ENCODE peak calls at places on chromosomes 12 and 14, in ten cellular contexts. Y is mucosa of descending colon, N is GM13976, G is right lobe of liver, A is sigmoid colon, W is neural crest cell, X is upper lobe of right lung, Q is epithelial cell of esophagus, P is RWPE1, R is heart left ventricle. L is an unnamed sample.
A peak's percentile ranks its signal among the peaks of the same experiment; 100 is the strongest.

GRCh38 chr12:3138896-3139590 is 61.9 kb downstream of the TSPAN9 start:
- DNase-seq in Y (no peak), N (no peak), G (no peak), A (no peak), W (no peak), X (no peak), Q (no peak), P (no peak), R (no peak), L (no peak)

GRCh38 chr12:65566776-65567175 is 257.5 kb upstream of the HMGA2 start:
- DNase-seq in Y (no peak), N (no peak), G (no peak), A (no peak), W (no peak), X (no peak), Q (no peak), P (no peak), R (no peak), L (no peak)

GRCh38 chr14:61640158-61640833 is 55.0 kb upstream of the HIF1A start:
- DNase-seq in Y (peak; percentile 41), N (no peak), G (no peak), A (no peak), W (no peak), X (no peak), Q (no peak), P (no peak), R (no peak), L (no peak)

GRCh38 chr12:57188090-57188425 is 28.5 kb upstream of the NXPH4 start:
- DNase-seq in Y (no peak), N (no peak), G (no peak), A (no peak), W (no peak), X (no peak), Q (peak; percentile 30), P (no peak), R (no peak), L (no peak)

GRCh38 chr12:89016970-89017778 is 335.1 kb downstream of the DUSP6 start:
- DNase-seq in Y (peak; percentile 26), N (peak; percentile 34), G (peak; percentile 39), A (peak; percentile 61), W (peak; percentile 53), X (peak; percentile 59), Q (peak; percentile 77), P (peak; percentile 46), R (no peak), L (no peak)

GRCh38 chr12:27966870-27967269 is 5.7 kb downstream of the PTHLH start:
- DNase-seq in Y (no peak), N (no peak), G (no peak), A (no peak), W (no peak), X (no peak), Q (peak; percentile 92), P (peak; percentile 92), R (no peak), L (no peak)

GRCh38 chr12:62692884-62693283 is 226.3 kb downstream of the MON2 start:
- DNase-seq in Y (no peak), N (no peak), G (no peak), A (no peak), W (no peak), X (no peak), Q (peak; percentile 53), P (no peak), R (no peak), L (no peak)

GRCh38 chr12:54017845-54018607 is 9.2 kb downstream of the HOXC8 start:
- DNase-seq in Y (peak; percentile 79), N (peak; percentile 96), G (no peak), A (no peak), W (peak; percentile 55), X (peak; percentile 84), Q (peak; percentile 44), P (peak; percentile 95), R (peak; percentile 86), L (peak; percentile 93)

GRCh38 chr12:75944097-75944904 is 87.3 kb downstream of the PHLDA1 start:
- DNase-seq in Y (no peak), N (peak; percentile 58), G (no peak), A (no peak), W (no peak), X (no peak), Q (peak; percentile 89), P (peak; percentile 61), R (no peak), L (no peak)

GRCh38 chr12:29782285-29782820 is 1.4 kb downstream of the TMTC1 start:
- DNase-seq in Y (no peak), N (no peak), G (no peak), A (no peak), W (no peak), X (no peak), Q (peak; percentile 79), P (peak; percentile 4), R (no peak), L (no peak)

GRCh38 chr12:54935235-54935951 is 49.2 kb downstream of the TESPA1 start:
- DNase-seq in Y (no peak), N (peak; percentile 74), G (no peak), A (no peak), W (no peak), X (no peak), Q (peak; percentile 96), P (peak; percentile 96), R (no peak), L (no peak)

GRCh38 chr12:106195638-106196037 is 52.2 kb downstream of the CKAP4 start:
- DNase-seq in Y (peak; percentile 54), N (no peak), G (peak; percentile 93), A (peak; percentile 90), W (no peak), X (no peak), Q (no peak), P (no peak), R (no peak), L (peak; percentile 42)

GRCh38 chr12:68483592-68484373 is 126.9 kb upstream of the RAP1B start:
- DNase-seq in Y (no peak), N (no peak), G (no peak), A (no peak), W (no peak), X (no peak), Q (peak; percentile 71), P (peak; percentile 11), R (no peak), L (no peak)

GRCh38 chr14:73645248-73645610 is 443 bp downstream of the DNAL1 start:
- DNase-seq in Y (no peak), N (no peak), G (no peak), A (no peak), W (no peak), X (no peak), Q (no peak), P (no peak), R (no peak), L (no peak)
- TF ChIP-seq CTCF in Y (no peak), N (no peak), G (no peak), A (no peak), W (no peak), X (no peak), Q (no peak), P (no peak), R (no peak), L (no peak)

GRCh38 chr14:64765740-64766302 is 61.6 kb downstream of the PLEKHG3 start:
- DNase-seq in Y (no peak), N (no peak), G (no peak), A (no peak), W (no peak), X (no peak), Q (no peak), P (no peak), R (no peak), L (peak; percentile 36)

GRCh38 chr14:64763089-64763782 is 59.0 kb downstream of the PLEKHG3 start:
- DNase-seq in Y (no peak), N (no peak), G (no peak), A (no peak), W (no peak), X (no peak), Q (no peak), P (no peak), R (no peak), L (peak; percentile 43)

GRCh38 chr14:64764641-64765520 is 60.7 kb downstream of the PLEKHG3 start:
- DNase-seq in Y (peak; percentile 74), N (peak; percentile 90), G (peak; percentile 71), A (peak; percentile 85), W (peak; percentile 83), X (peak; percentile 86), Q (peak; percentile 63), P (peak; percentile 62), R (peak; percentile 82), L (peak; percentile 92)

GRCh38 chr14:64762044-64763034 is 58.1 kb downstream of the PLEKHG3 start:
- DNase-seq in Y (peak; percentile 81), N (no peak), G (no peak), A (peak; percentile 93), W (no peak), X (peak; percentile 76), Q (peak; percentile 88), P (peak; percentile 87), R (peak; percentile 91), L (peak; percentile 81)

GRCh38 chr14:64763801-64764511 is 59.7 kb downstream of the PLEKHG3 start:
- DNase-seq in Y (peak; percentile 46), N (no peak), G (no peak), A (no peak), W (no peak), X (no peak), Q (peak; percentile 46), P (no peak), R (no peak), L (peak; percentile 76)
- TF ChIP-seq CTCF in Y (no peak), N (no peak), G (no peak), A (no peak), W (no peak), X (no peak), Q (no peak), P (no peak), R (peak; percentile 10), L (no peak)

GRCh38 chr14:88804035-88804434 is 11.3 kb upstream of the EML5 start:
- DNase-seq in Y (no peak), N (no peak), G (no peak), A (no peak), W (no peak), X (no peak), Q (peak; percentile 9), P (no peak), R (no peak), L (no peak)

GRCh38 chr14:88798161-88798560 is 5.4 kb upstream of the EML5 start:
- DNase-seq in Y (no peak), N (no peak), G (no peak), A (no peak), W (no peak), X (no peak), Q (no peak), P (no peak), R (no peak), L (no peak)

GRCh38 chr14:88799522-88799921 is 6.8 kb upstream of the EML5 start:
- DNase-seq in Y (no peak), N (no peak), G (no peak), A (no peak), W (no peak), X (no peak), Q (no peak), P (no peak), R (no peak), L (no peak)

GRCh38 chr14:88804477-88804876 is 11.7 kb upstream of the EML5 start:
- DNase-seq in Y (no peak), N (no peak), G (no peak), A (no peak), W (no peak), X (no peak), Q (no peak), P (no peak), R (no peak), L (no peak)

GRCh38 chr14:88802596-88802995 is 9.8 kb upstream of the EML5 start:
- DNase-seq in Y (no peak), N (no peak), G (no peak), A (no peak), W (no peak), X (no peak), Q (no peak), P (no peak), R (no peak), L (no peak)
- TF ChIP-seq CTCF in Y (no peak), N (no peak), G (no peak), A (no peak), W (no peak), X (no peak), Q (no peak), P (no peak), R (no peak), L (no peak)

GRCh38 chr12:113461666-113462065 is 10.0 kb downstream of the LHX5 start:
- DNase-seq in Y (no peak), N (peak; percentile 63), G (no peak), A (no peak), W (no peak), X (no peak), Q (peak; percentile 45), P (peak; percentile 30), R (no peak), L (no peak)
- TF ChIP-seq CTCF in Y (no peak), N (peak; percentile 17), G (peak; percentile 19), A (no peak), W (no peak), X (no peak), Q (peak; percentile 57), P (no peak), R (no peak), L (no peak)